ENCODE peak calls at places on chromosome 1, in seven cellular contexts. B, M, A, F, O, X and W are unnamed samples.

GRCh38 chr1:91732291-91732953 is 153.5 kb downstream of the TGFBR3 start:
- DNase-seq in B (no peak), M (no peak), A (peak), F (peak), O (peak), X (no peak), W (peak)

GRCh38 chr1:21614419-21615115 is 54.6 kb downstream of the RAP1GAP start:
- DNase-seq in B (no peak), M (no peak), A (no peak), F (no peak), O (peak), X (no peak), W (no peak)

GRCh38 chr1:216887032-216887431 is 163.8 kb upstream of the ESRRG start:
- DNase-seq in B (no peak), M (no peak), A (no peak), F (no peak), O (no peak), X (no peak), W (no peak)

GRCh38 chr1:24970399-24970753 is 40.3 kb upstream of the RUNX3 start:
- DNase-seq in B (no peak), M (no peak), A (peak), F (peak), O (peak), X (no peak), W (peak)

GRCh38 chr1:234925440-234926251 is 203.0 kb downstream of the TOMM20 start:
- DNase-seq in B (no peak), M (no peak), A (peak), F (peak), O (peak), X (no peak), W (peak)

GRCh38 chr1:75203415-75204277 is 69.5 kb downstream of the LHX8 start:
- DNase-seq in B (no peak), M (peak), A (peak), F (peak), O (peak), X (no peak), W (peak)

GRCh38 chr1:205568135-205568468 is 63.6 kb downstream of the CDK18 start:
- DNase-seq in B (no peak), M (no peak), A (no peak), F (peak), O (no peak), X (no peak), W (no peak)

GRCh38 chr1:101311146-101311892 is 74.5 kb downstream of the S1PR1 start:
- DNase-seq in B (no peak), M (no peak), A (no peak), F (no peak), O (no peak), X (no peak), W (no peak)

GRCh38 chr1:220983877-220984635 is 104.8 kb downstream of the HLX start:
- DNase-seq in B (no peak), M (no peak), A (no peak), F (peak), O (no peak), X (no peak), W (no peak)

GRCh38 chr1:160284220-160284781 is 632 bp downstream of the PEX19 start:
- DNase-seq in B (no peak), M (peak), A (peak), F (peak), O (peak), X (no peak), W (peak)

GRCh38 chr1:117821782-117822447 is 107.5 kb downstream of the GDAP2 start:
- DNase-seq in B (no peak), M (no peak), A (peak), F (peak), O (peak), X (no peak), W (peak)

GRCh38 chr1:58211857-58212256 is 334.7 kb downstream of the OMA1 start:
- DNase-seq in B (no peak), M (no peak), A (no peak), F (no peak), O (no peak), X (no peak), W (no peak)

GRCh38 chr1:119475866-119476439 is 31.1 kb upstream of the HSD3B1 start:
- DNase-seq in B (peak), M (peak), A (peak), F (peak), O (peak), X (peak), W (peak)

GRCh38 chr1:154988053-154988954 is 5.1 kb upstream of the LENEP start:
- DNase-seq in B (no peak), M (no peak), A (no peak), F (no peak), O (no peak), X (no peak), W (no peak)

GRCh38 chr1:87334351-87335174 is 5.9 kb downstream of the LMO4 start:
- DNase-seq in B (no peak), M (peak), A (peak), F (peak), O (peak), X (no peak), W (peak)

GRCh38 chr1:24888971-24889670 is 41.0 kb downstream of the RUNX3 start:
- DNase-seq in B (no peak), M (no peak), A (peak), F (no peak), O (peak), X (no peak), W (peak)

GRCh38 chr1:55817027-55817426 is 601.9 kb upstream of the USP24 start:
- DNase-seq in B (no peak), M (no peak), A (no peak), F (no peak), O (no peak), X (no peak), W (no peak)

GRCh38 chr1:56834137-56834900 is 15.1 kb upstream of the FYB2 start:
- DNase-seq in B (no peak), M (no peak), A (no peak), F (no peak), O (no peak), X (no peak), W (no peak)

GRCh38 chr1:56835657-56836056 is 16.5 kb upstream of the FYB2 start:
- DNase-seq in B (no peak), M (no peak), A (no peak), F (no peak), O (no peak), X (no peak), W (no peak)

GRCh38 chr1:56833088-56833487 is 13.9 kb upstream of the FYB2 start:
- DNase-seq in B (no peak), M (no peak), A (peak), F (no peak), O (no peak), X (no peak), W (no peak)

GRCh38 chr1:56830052-56830451 is 10.8 kb upstream of the FYB2 start:
- DNase-seq in B (no peak), M (no peak), A (no peak), F (no peak), O (no peak), X (no peak), W (no peak)

DNA sequence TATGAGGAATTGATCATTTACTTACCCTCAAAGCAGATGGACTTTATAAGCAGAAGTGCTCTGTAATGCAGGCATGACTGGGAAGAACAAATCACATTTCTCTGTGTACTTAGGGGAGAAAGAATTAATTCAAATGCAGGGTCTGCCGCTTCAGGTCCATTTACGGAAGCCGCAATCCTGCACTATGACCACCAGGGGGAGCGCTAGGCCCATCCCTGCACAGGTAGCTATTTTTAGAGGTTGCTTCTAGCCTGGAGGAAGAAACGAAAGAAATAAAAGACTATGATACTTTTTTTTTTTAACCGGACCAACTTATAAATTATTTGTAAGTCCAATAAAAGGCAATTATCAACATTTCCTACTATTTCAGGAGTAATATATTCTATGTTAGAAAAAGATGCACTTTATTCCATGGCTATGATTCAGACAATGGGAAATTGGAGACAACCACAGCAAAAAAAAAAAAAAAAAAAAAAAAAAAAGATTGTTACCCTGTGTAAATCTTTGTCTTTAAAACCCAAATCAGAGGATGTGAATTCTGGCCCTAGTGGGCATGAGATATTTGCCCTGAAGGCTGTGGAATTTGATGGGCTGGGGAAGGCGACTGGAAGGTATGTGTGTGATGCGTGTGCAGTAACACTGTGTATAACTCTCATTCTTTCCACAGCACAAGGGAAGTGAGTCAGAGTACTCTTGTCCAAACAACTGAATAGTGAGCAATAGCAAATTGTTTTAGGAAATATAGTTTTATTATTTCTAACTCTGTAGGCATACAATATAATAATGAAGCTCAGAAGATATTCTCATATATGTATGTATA is 12.9 kb upstream of the FYB2 start:
- DNase-seq in B (peak), M (peak), A (peak), F (peak), O (peak), X (peak), W (peak)
- TF ChIP-seq CTCF in B (peak), M (peak), A (peak), F (peak), O (peak), X (peak), W (peak)

GRCh38 chr1:57160594-57160993 is 194.8 kb upstream of the C8B start:
- DNase-seq in B (no peak), M (no peak), A (no peak), F (no peak), O (no peak), X (no peak), W (no peak)
- TF ChIP-seq CTCF in B (no peak), M (no peak), A (no peak), F (no peak), O (no peak), X (no peak), W (no peak)

GRCh38 chr1:156060937-156061636 is at the start of gene RAB25:
- DNase-seq in B (peak), M (no peak), A (no peak), F (peak), O (peak), X (no peak), W (no peak)
- TF ChIP-seq CTCF in B (no peak), M (no peak), A (no peak), F (peak), O (no peak), X (no peak), W (no peak)

GRCh38 chr1:94047914-94048313 is 73.0 kb downstream of the ABCA4 start:
- DNase-seq in B (no peak), M (no peak), A (no peak), F (no peak), O (no peak), X (no peak), W (no peak)
- TF ChIP-seq CTCF in B (no peak), M (no peak), A (no peak), F (no peak), O (no peak), X (no peak), W (no peak)

GRCh38 chr1:77639056-77639455 is 43.4 kb downstream of the ZZZ3 start:
- DNase-seq in B (no peak), M (no peak), A (peak), F (no peak), O (peak), X (no peak), W (peak)
- TF ChIP-seq CTCF in B (no peak), M (no peak), A (no peak), F (no peak), O (no peak), X (no peak), W (no peak)

GRCh38 chr1:243814718-243815117 is 35.3 kb downstream of the AKT3 start:
- DNase-seq in B (no peak), M (no peak), A (no peak), F (no peak), O (no peak), X (no peak), W (no peak)
- TF ChIP-seq CTCF in B (no peak), M (no peak), A (no peak), F (no peak), O (no peak), X (no peak), W (no peak)

GRCh38 chr1:29903767-29904166 is 667.4 kb downstream of the PTPRU start:
- DNase-seq in B (no peak), M (no peak), A (no peak), F (no peak), O (no peak), X (no peak), W (no peak)

GRCh38 chr1:29896791-29897725 is 660.7 kb downstream of the PTPRU start:
- DNase-seq in B (no peak), M (no peak), A (no peak), F (no peak), O (peak), X (no peak), W (no peak)

GRCh38 chr1:29901618-29902017 is 665.3 kb downstream of the PTPRU start:
- DNase-seq in B (no peak), M (no peak), A (no peak), F (peak), O (no peak), X (no peak), W (no peak)

GRCh38 chr1:29900727-29901126 is 664.4 kb downstream of the PTPRU start:
- DNase-seq in B (no peak), M (no peak), A (no peak), F (no peak), O (no peak), X (peak), W (no peak)

DNA sequence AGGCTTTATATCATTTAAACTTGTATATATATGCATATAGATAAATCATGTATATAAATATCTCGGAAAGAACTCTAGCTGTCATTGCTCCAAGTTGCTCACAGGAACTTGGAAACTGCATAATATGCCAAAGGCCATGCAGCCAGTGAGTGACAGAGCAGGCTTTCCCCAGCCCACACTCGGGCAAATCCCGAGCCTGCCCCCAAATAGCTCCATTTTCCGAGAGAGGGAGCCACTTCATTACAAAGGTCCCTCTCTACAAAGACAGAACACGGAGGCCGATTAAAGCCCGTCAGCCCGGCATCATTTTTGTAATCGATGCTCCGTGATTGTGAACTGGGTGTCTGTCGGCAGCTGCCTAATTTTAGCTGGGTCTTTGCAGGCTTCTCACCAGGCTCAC is 663.8 kb downstream of the PTPRU start:
- DNase-seq in B (no peak), M (no peak), A (no peak), F (no peak), O (no peak), X (no peak), W (no peak)
- TF ChIP-seq CTCF in B (no peak), M (no peak), A (no peak), F (peak), O (no peak), X (peak), W (no peak)

GRCh38 chr1:76625887-76626286 is 241.4 kb upstream of the ST6GALNAC5 start:
- DNase-seq in B (no peak), M (no peak), A (no peak), F (no peak), O (no peak), X (no peak), W (no peak)

GRCh38 chr1:76622774-76623173 is 244.5 kb upstream of the ST6GALNAC5 start:
- DNase-seq in B (no peak), M (no peak), A (no peak), F (no peak), O (no peak), X (no peak), W (no peak)

GRCh38 chr1:76627498-76627897 is 239.8 kb upstream of the ST6GALNAC5 start:
- DNase-seq in B (no peak), M (no peak), A (no peak), F (no peak), O (no peak), X (no peak), W (no peak)
- TF ChIP-seq CTCF in B (no peak), M (no peak), A (no peak), F (no peak), O (no peak), X (no peak), W (no peak)